ENCODE peak calls at places on chromosomes 2 and 18, in six cellular contexts. D is K562, M is SK-N-SH, A is HepG2, L is GM12878, Z is HCT116. Q is an unnamed sample.

GRCh38 chr2:120669121-120669952 is 66.3 kb upstream of the GLI2 start:
- DNase-seq in D (peak; percentile 30), A (peak; percentile 79), L (no peak), Z (peak; percentile 38), M (peak; percentile 75), Q (no peak)

GRCh38 chr18:55781481-55781957 is 193.5 kb upstream of the TCF4 start:
- DNase-seq in A (no peak), M (peak; percentile 74), D (no peak), Z (no peak), L (no peak), Q (peak; percentile 13)

GRCh38 chr2:156327835-156328401 is 4.6 kb downstream of the NR4A2 start:
- DNase-seq in M (peak; percentile 33), D (no peak), A (no peak), L (no peak), Z (no peak), Q (no peak)

GRCh38 chr2:15152382-15152781 is 408.8 kb downstream of the NBAS start:
- DNase-seq in A (no peak), L (no peak), Z (no peak), D (no peak), M (no peak), Q (no peak)

GRCh38 chr2:235170016-235170415 is 218.2 kb downstream of the SH3BP4 start:
- DNase-seq in Z (no peak), A (no peak), M (no peak), D (no peak), L (no peak), Q (peak; percentile 27)

GRCh38 chr18:62643181-62643580 is 72.2 kb upstream of the PHLPP1 start:
- DNase-seq in Z (no peak), M (no peak), A (no peak), D (no peak), L (no peak), Q (no peak)

GRCh38 chr2:133884739-133885381 is 316.6 kb upstream of the NCKAP5 start:
- DNase-seq in L (no peak), M (peak; percentile 20), A (peak; percentile 14), Z (no peak), D (no peak), Q (no peak)

GRCh38 chr2:203811491-203812221 is 55.9 kb upstream of the CTLA4 start:
- DNase-seq in L (no peak), Z (peak; percentile 62), D (no peak), A (peak; percentile 60), M (no peak), Q (peak; percentile 52)

GRCh38 chr2:96408631-96409542 is 73.3 kb downstream of the NCAPH start:
- DNase-seq in Z (no peak), D (no peak), M (no peak), A (peak; percentile 31), L (no peak), Q (no peak)

GRCh38 chr2:234139755-234140154 is 89.3 kb downstream of the SPP2 start:
- DNase-seq in D (no peak), L (no peak), M (no peak), A (no peak), Z (no peak), Q (no peak)

GRCh38 chr18:58095251-58095650 is 51.2 kb downstream of the NEDD4L start:
- DNase-seq in M (no peak), L (no peak), A (no peak), Z (no peak), D (no peak), Q (no peak)

GRCh38 chr18:58093311-58093790 is 49.3 kb downstream of the NEDD4L start:
- DNase-seq in Z (no peak), M (no peak), L (no peak), D (no peak), A (no peak), Q (no peak)

GRCh38 chr18:58088723-58089074 is 44.7 kb downstream of the NEDD4L start:
- DNase-seq in A (no peak), D (no peak), Z (no peak), M (no peak), L (no peak), Q (no peak)

GRCh38 chr18:58087928-58088722 is 44.1 kb downstream of the NEDD4L start:
- DNase-seq in A (no peak), D (peak; percentile 10), L (no peak), M (no peak), Z (no peak), Q (peak; percentile 35)

DNA sequence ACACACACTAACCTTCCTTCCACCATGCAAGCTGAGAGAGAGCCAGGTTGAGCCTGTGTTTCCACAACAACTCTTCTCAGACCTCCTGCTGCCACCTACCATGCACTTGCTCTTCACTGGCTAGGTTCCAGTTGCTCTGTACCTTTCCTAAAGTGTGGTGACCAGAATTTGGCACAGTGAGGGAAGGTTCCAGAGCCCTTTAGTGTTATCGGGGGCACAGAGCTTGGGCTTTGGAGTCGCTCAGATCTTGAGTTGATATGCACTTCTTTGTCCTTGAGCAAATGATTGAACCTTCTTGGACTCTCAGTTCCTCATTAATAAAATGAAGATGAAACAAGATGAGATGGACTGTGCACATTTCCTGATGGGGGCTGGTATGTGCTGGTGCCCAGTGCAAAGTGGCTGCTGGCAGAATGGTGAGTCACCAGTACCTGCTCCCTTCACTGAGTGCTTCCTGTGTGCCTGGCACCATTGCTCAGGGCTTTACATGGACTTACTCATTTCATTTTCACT is 47.1 kb downstream of the NEDD4L start:
- DNase-seq in Z (peak; percentile 4), A (no peak), L (peak; percentile 72), M (no peak), D (no peak), Q (no peak)
- TF ChIP-seq SIN3A in Z (no peak), A (no peak), L (no peak), M (no peak), D (no peak), Q (no peak)

GRCh38 chr18:48999569-48999968 is 48.8 kb upstream of the SMAD7 start:
- DNase-seq in A (no peak), D (no peak), Z (no peak), M (no peak), L (no peak), Q (no peak)
- H3K4me1 ChIP-seq in A (peaks cover 20% of the 10 kb centered on the region), D (peaks cover 16% of the 10 kb centered on the region), Z (peaks cover 44% of the 10 kb centered on the region), M (peaks cover 23% of the 10 kb centered on the region), L (no peaks in the 10 kb centered on the region), Q (peaks cover 20% of the 10 kb centered on the region)

GRCh38 chr2:222561151-222561550 is 94.7 kb downstream of the FARSB start:
- DNase-seq in M (no peak), A (no peak), Z (no peak), L (no peak), D (no peak), Q (no peak)

GRCh38 chr2:222563319-222563718 is 92.6 kb downstream of the FARSB start:
- DNase-seq in A (no peak), D (no peak), M (no peak), Z (no peak), L (no peak), Q (no peak)

GRCh38 chr2:222566229-222566628 is 89.7 kb downstream of the FARSB start:
- DNase-seq in Z (no peak), A (peak; percentile 7), M (no peak), L (no peak), D (no peak), Q (no peak)

GRCh38 chr2:222561817-222562424 is 94.0 kb downstream of the FARSB start:
- DNase-seq in D (peak; percentile 25), M (peak; percentile 63), Z (peak; percentile 39), L (peak; percentile 13), A (peak; percentile 41), Q (peak; percentile 43)
- TF ChIP-seq REST in D (no peak), M (no peak), Z (no peak), L (no peak), A (no peak), Q (no peak)

DNA sequence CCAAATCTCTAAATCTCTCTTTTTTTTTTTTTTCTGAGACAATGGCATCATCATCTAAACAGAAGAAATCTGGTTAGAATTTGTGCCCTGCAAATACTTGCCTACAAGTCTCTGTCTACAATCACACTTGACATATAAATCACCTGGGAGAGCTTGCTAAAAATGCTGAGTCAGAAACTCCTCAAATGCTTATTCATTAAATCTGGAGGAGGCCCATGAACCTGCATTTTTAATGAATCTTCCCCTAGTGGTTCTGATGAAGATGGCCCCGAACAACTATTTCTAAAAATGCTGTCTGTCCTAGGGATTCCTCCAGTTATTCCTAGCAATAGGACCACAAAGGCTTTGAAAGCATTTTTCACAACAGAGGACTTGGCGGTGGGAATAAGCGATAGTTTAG is 1.6 kb upstream of the CSRNP3 start:
- DNase-seq in D (no peak), Z (no peak), M (no peak), A (no peak), L (no peak), Q (no peak)
- TF ChIP-seq SIN3A in D (no peak), Z (no peak), M (no peak), A (no peak), L (no peak), Q (no peak)

Q was measured in Panc1.